ENCODE peak calls at places on chromosomes 13 and 19, in eight cellular contexts. T is midbrain; E is activated CD4-positive, alpha-beta T cell treated with anti-CD3 and anti-CD28 coated beads for 24 hours; M is NCI-H774; F is nephron progenitor cell; B is effector memory CD8-positive, alpha-beta T cell; L is LoVo; P is stimulated activated CD4-positive, alpha-beta T cell treated with anti-CD3 and anti-CD28 coated beads, TNF-alpha, amount 100 ng/mL, for 1 hour. O is an unnamed sample.

GRCh38 chr19:49660338-49660961 is 5.2 kb downstream of the IRF3 start:
- DNase-seq in E (no peak), P (no peak), L (no peak), B (no peak), F (no peak), T (no peak), M (no peak), O (no peak)

GRCh38 chr19:42441047-42441440 is 1.7 kb downstream of the CXCL17 start:
- DNase-seq in M (no peak), B (no peak), P (no peak), F (no peak), E (no peak), L (no peak), T (no peak), O (no peak)

GRCh38 chr19:31905980-31906948 is 439.1 kb upstream of the ZNF507 start:
- DNase-seq in P (no peak), F (no peak), B (no peak), E (no peak), T (no peak), M (no peak), L (no peak), O (no peak)

GRCh38 chr19:55460670-55461258 is 678 bp downstream of the ISOC2 start:
- DNase-seq in M (peak; percentile 58), L (peak; percentile 58), E (no peak), B (no peak), P (no peak), F (peak; percentile 89), T (no peak), O (no peak)

GRCh38 chr13:113811081-113811928 is 52.3 kb downstream of the TMEM255B start:
- DNase-seq in L (no peak), E (no peak), P (no peak), B (no peak), T (no peak), F (no peak), M (no peak), O (no peak)

GRCh38 chr13:58247080-58247479 is 615.5 kb downstream of the PCDH17 start:
- DNase-seq in F (no peak), T (no peak), L (no peak), P (no peak), E (no peak), M (no peak), B (no peak), O (no peak)

GRCh38 chr19:13611596-13611995 is 105.3 kb upstream of the CACNA1A start:
- DNase-seq in T (no peak), L (no peak), F (no peak), E (no peak), P (no peak), M (no peak), B (no peak), O (no peak)

GRCh38 chr13:29847501-29847983 is 2.9 kb downstream of the UBL3 start:
- DNase-seq in E (no peak), F (peak; percentile 14), M (no peak), L (no peak), B (peak; percentile 7), T (peak; percentile 74), P (no peak), O (no peak)

GRCh38 chr19:33731886-33732285 is 64.8 kb upstream of the KCTD15 start:
- DNase-seq in P (no peak), T (no peak), B (no peak), E (no peak), M (no peak), L (no peak), F (no peak), O (no peak)

GRCh38 chr13:100544866-100545683 is 43.5 kb downstream of the GGACT start:
- DNase-seq in M (no peak), L (no peak), T (no peak), E (no peak), P (no peak), B (no peak), F (no peak), O (no peak)

GRCh38 chr19:4343845-4344713 is 717 bp downstream of the MPND start:
- DNase-seq in B (no peak), P (no peak), L (no peak), E (no peak), T (no peak), M (no peak), F (no peak), O (no peak)

GRCh38 chr13:27296496-27296895 is 25.9 kb downstream of the RASL11A start:
- DNase-seq in M (no peak), F (no peak), B (no peak), P (no peak), T (no peak), E (no peak), L (no peak), O (no peak)

GRCh38 chr13:30464496-30465351 is 1.0 kb downstream of the HMGB1 start:
- DNase-seq in M (peak; percentile 31), F (peak; percentile 79), T (peak; percentile 82), L (peak; percentile 69), P (peak; percentile 49), E (peak; percentile 54), B (peak; percentile 64), O (peak; percentile 76)

GRCh38 chr13:46354143-46355087 is 32.6 kb downstream of the RUBCNL start:
- DNase-seq in M (no peak), P (no peak), B (no peak), L (peak; percentile 36), T (no peak), F (no peak), E (no peak), O (no peak)

GRCh38 chr13:48514776-48515175 is 18.1 kb downstream of the RCBTB2 start:
- DNase-seq in L (no peak), B (no peak), P (no peak), F (no peak), T (no peak), E (no peak), M (no peak), O (no peak)

GRCh38 chr13:59846845-59847620 is 316.7 kb downstream of the DIAPH3 start:
- DNase-seq in F (no peak), L (no peak), E (no peak), M (no peak), B (no peak), T (no peak), P (no peak), O (no peak)

GRCh38 chr19:40251991-40252390 is 25.5 kb upstream of the CCNP start:
- DNase-seq in P (no peak), E (no peak), B (no peak), M (no peak), L (no peak), T (no peak), F (no peak), O (no peak)

GRCh38 chr19:16457195-16457953 is 14.4 kb downstream of the EPS15L1 start:
- DNase-seq in T (peak; percentile 20), F (peak; percentile 54), B (no peak), L (no peak), E (no peak), P (no peak), M (no peak), O (no peak)

GRCh38 chr13:113814435-113814821 is 49.4 kb downstream of the GAS6 start:
- DNase-seq in T (no peak), L (peak; percentile 27), E (no peak), M (no peak), P (no peak), B (no peak), F (no peak), O (no peak)

GRCh38 chr13:75480691-75481175 is 1.2 kb downstream of the TBC1D4 start:
- DNase-seq in T (no peak), B (peak; percentile 12), P (no peak), M (peak; percentile 39), F (peak; percentile 61), L (peak; percentile 74), E (peak; percentile 10), O (no peak)

GRCh38 chr13:27962128-27962841 is 6.8 kb downstream of the CDX2 start:
- DNase-seq in F (peak; percentile 25), T (no peak), P (no peak), E (no peak), M (no peak), B (no peak), L (peak; percentile 61), O (no peak)

GRCh38 chr13:74708629-74709028 is 574.4 kb upstream of the KLF12 start:
- DNase-seq in B (no peak), T (no peak), E (no peak), F (no peak), M (no peak), L (no peak), P (no peak), O (no peak)

GRCh38 chr19:24078688-24079087 is 8.3 kb upstream of the ZNF254 start:
- DNase-seq in M (no peak), E (no peak), T (no peak), P (no peak), B (no peak), L (no peak), F (no peak), O (no peak)

GRCh38 chr13:50208826-50209335 is 193.6 kb downstream of the KCNRG start:
- DNase-seq in M (no peak), P (no peak), T (no peak), F (peak; percentile 58), B (no peak), L (no peak), E (no peak), O (no peak)

GRCh38 chr13:43268632-43269031 is 245.2 kb downstream of the DNAJC15 start:
- DNase-seq in E (no peak), F (no peak), M (no peak), B (no peak), L (no peak), P (no peak), T (no peak), O (no peak)

GRCh38 chr19:840519-841206 is at the start of gene PRTN3:
- DNase-seq in T (no peak), M (no peak), F (no peak), E (no peak), B (no peak), P (no peak), L (no peak), O (no peak)

GRCh38 chr19:49744946-49745381 is 18.1 kb downstream of the TSKS start:
- DNase-seq in F (no peak), E (no peak), M (no peak), L (no peak), T (no peak), B (no peak), P (no peak), O (no peak)

GRCh38 chr13:113881614-113882265 is 17.9 kb upstream of the GAS6 start:
- DNase-seq in L (no peak), T (no peak), B (no peak), E (no peak), P (no peak), M (no peak), F (no peak), O (no peak)

GRCh38 chr19:51210385-51210784 is 14.5 kb upstream of the CD33 start:
- DNase-seq in L (no peak), E (no peak), P (no peak), M (no peak), T (no peak), B (no peak), F (no peak), O (no peak)

GRCh38 chr19:54573330-54573872 is at the start of gene LILRA2:
- DNase-seq in L (no peak), B (no peak), P (no peak), F (no peak), T (peak; percentile 2), M (no peak), E (no peak), O (no peak)

GRCh38 chr13:33260168-33261098 is 25.1 kb downstream of the STARD13 start:
- DNase-seq in M (no peak), B (no peak), L (no peak), E (no peak), F (no peak), P (no peak), T (peak; percentile 46), O (no peak)

GRCh38 chr13:63389756-63390155 is 1974.1 kb upstream of the PCDH20 start:
- DNase-seq in M (no peak), T (no peak), E (no peak), P (no peak), L (no peak), F (no peak), B (no peak), O (no peak)

GRCh38 chr19:12364391-12365093 is 941 bp downstream of the ZNF442 start:
- DNase-seq in T (no peak), B (no peak), F (peak; percentile 29), P (no peak), M (no peak), E (no peak), L (no peak), O (no peak)

GRCh38 chr13:32153056-32153455 is 121.5 kb downstream of the FRY start:
- DNase-seq in B (no peak), P (no peak), F (no peak), M (no peak), E (no peak), L (no peak), T (no peak), O (no peak)